ENCODE peak calls at places on chromosomes 3 and 15, in four cellular contexts. M is endodermal cell, L is brain microvascular endothelial cell, G is Peyer's patch. J is an unnamed sample.

GRCh38 chr3:142964150-142964498 is 650 bp upstream of the PAQR9 start:
- DNase-seq in M (peak; percentile 76), L (no peak), G (no peak), J (no peak)

GRCh38 chr15:97961067-97961954 is 808 bp downstream of the ARRDC4 start:
- DNase-seq in M (peak; percentile 82), L (no peak), G (peak; percentile 75), J (no peak)

GRCh38 chr15:100873029-100873677 is 6.5 kb upstream of the ALDH1A3 start:
- DNase-seq in M (peak; percentile 84), L (peak; percentile 84), G (no peak), J (peak; percentile 92)

GRCh38 chr15:27686376-27686775 is 412.7 kb downstream of the OCA2 start:
- DNase-seq in M (peak; percentile 33), L (peak; percentile 0), G (no peak), J (no peak)

GRCh38 chr3:149767720-149768119 is 15.4 kb upstream of the COMMD2 start:
- DNase-seq in M (no peak), L (no peak), G (no peak), J (no peak)

GRCh38 chr15:62469478-62469873 is 304.4 kb upstream of the C2CD4B start:
- DNase-seq in M (no peak), L (no peak), G (no peak), J (no peak)

GRCh38 chr3:42906085-42906904 is at the start of gene ZNF662:
- DNase-seq in M (no peak), L (no peak), G (peak; percentile 66), J (no peak)

GRCh38 chr15:55319537-55320325 is 709 bp downstream of the PIGB start:
- DNase-seq in M (no peak), L (no peak), G (no peak), J (no peak)

GRCh38 chr3:172221550-172221949 is 182.2 kb downstream of the FNDC3B start:
- DNase-seq in M (no peak), L (no peak), G (no peak), J (peak; percentile 74)

GRCh38 chr15:47663106-47663505 is 54.2 kb upstream of the SEMA6D start:
- DNase-seq in M (no peak), L (no peak), G (no peak), J (no peak)

GRCh38 chr3:122692674-122693073 is 12.0 kb downstream of the PARP14 start:
- DNase-seq in M (no peak), L (no peak), G (no peak), J (no peak)

GRCh38 chr3:61674595-61674994 is 113.2 kb downstream of the PTPRG start:
- DNase-seq in M (no peak), L (no peak), G (no peak), J (no peak)

GRCh38 chr15:99452728-99453643 is 112.8 kb upstream of the MEF2A start:
- DNase-seq in M (peak; percentile 38), L (no peak), G (peak; percentile 67), J (no peak)

GRCh38 chr3:185582871-185583270 is 3.2 kb upstream of the SENP2 start:
- DNase-seq in M (no peak), L (no peak), G (no peak), J (no peak)

GRCh38 chr15:90413411-90414379 is 25.7 kb downstream of the IQGAP1 start:
- DNase-seq in M (no peak), L (peak; percentile 78), G (no peak), J (no peak)

GRCh38 chr15:65393557-65393956 is 15.8 kb upstream of the IGDCC3 start:
- DNase-seq in M (no peak), L (no peak), G (no peak), J (no peak)

GRCh38 chr15:69016021-69016595 is 1.6 kb downstream of the NOX5 start:
- DNase-seq in M (no peak), L (no peak), G (no peak), J (no peak)

GRCh38 chr3:148331111-148331818 is 366.4 kb upstream of the AGTR1 start:
- DNase-seq in M (no peak), L (no peak), G (no peak), J (no peak)

GRCh38 chr3:191809326-191809949 is 348.5 kb downstream of the PYDC2 start:
- DNase-seq in M (peak; percentile 56), L (no peak), G (no peak), J (no peak)

GRCh38 chr3:152058906-152059305 is 185.5 kb downstream of the SUCNR1 start:
- DNase-seq in M (no peak), L (no peak), G (no peak), J (no peak)

GRCh38 chr3:15361494-15362214 is 29.3 kb upstream of the SH3BP5 start:
- DNase-seq in M (peak; percentile 56), L (peak; percentile 60), G (no peak), J (no peak)

GRCh38 chr3:170368921-170369320 is 11.4 kb downstream of the SKIL start:
- DNase-seq in M (no peak), L (no peak), G (no peak), J (no peak)

GRCh38 chr3:163541629-163542028 is 1536.7 kb downstream of the SI start:
- DNase-seq in M (no peak), L (no peak), G (no peak), J (no peak)

DNA sequence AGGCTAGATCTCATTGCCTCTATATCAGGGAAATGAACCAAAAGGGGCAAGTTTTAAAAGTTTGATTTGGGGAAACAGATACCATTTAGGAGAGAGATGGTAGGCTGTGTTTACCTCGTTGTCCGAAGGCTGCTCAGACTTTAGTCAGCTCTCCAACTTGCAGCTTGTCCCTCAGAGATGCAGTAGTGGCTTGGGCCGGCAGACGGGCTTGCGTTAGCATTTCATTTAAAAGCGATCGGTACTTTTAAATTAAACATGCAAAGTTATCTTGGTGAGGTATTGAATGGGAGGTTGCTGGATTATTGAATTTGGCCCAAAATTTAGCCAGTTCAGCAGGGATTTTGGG is 26.2 kb downstream of the EEFSEC start:
- DNase-seq in M (no peak), L (no peak), G (no peak), J (no peak)
- H3K4me3 ChIP-seq in M (no peak overlapping the region), L (no peak overlapping the region), G (no peak overlapping the region), J (no peak overlapping the region)

GRCh38 chr15:81813215-81813614 is 232.6 kb downstream of the MEX3B start:
- DNase-seq in M (peak; percentile 79), L (no peak), G (no peak), J (no peak)
- TF ChIP-seq CTCF in M (peak; percentile 83), L (peak; percentile 38), G (no peak), J (no peak)

GRCh38 chr3:181613813-181614212 is 97.9 kb upstream of the SOX2 start:
- DNase-seq in M (no peak), L (no peak), G (no peak), J (no peak)

GRCh38 chr3:181610083-181610972 is 101.4 kb upstream of the SOX2 start:
- DNase-seq in M (no peak), L (no peak), G (no peak), J (no peak)

GRCh38 chr3:181609156-181609767 is 102.5 kb upstream of the SOX2 start:
- DNase-seq in M (no peak), L (no peak), G (no peak), J (no peak)

GRCh38 chr3:181613191-181613590 is 98.5 kb upstream of the SOX2 start:
- DNase-seq in M (no peak), L (no peak), G (no peak), J (no peak)

DNA sequence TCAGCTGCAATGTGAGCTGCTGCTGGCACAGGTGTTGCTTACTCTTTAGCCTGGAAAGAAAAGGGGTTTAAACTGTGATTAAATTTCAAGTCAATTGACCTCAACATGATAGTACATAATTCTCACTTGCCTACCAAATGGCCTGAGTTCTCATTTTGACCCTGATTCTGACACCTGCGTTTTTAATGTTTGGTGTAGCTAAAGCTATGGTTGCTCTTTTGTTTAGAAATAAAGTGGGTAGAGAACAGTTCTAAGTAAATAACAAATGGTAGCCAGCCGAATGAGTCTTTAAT is 100.8 kb upstream of the SOX2 start:
- DNase-seq in M (no peak), L (no peak), G (no peak), J (no peak)
- H3K4me3 ChIP-seq in M (no peak overlapping the region), L (no peak overlapping the region), G (no peak overlapping the region), J (no peak overlapping the region)

GRCh38 chr3:10232138-10232537 is 16.1 kb upstream of the TATDN2 start:
- DNase-seq in M (no peak), L (no peak), G (no peak), J (no peak)

GRCh38 chr3:10223676-10224639 is 24.3 kb upstream of the TATDN2 start:
- DNase-seq in M (no peak), L (no peak), G (no peak), J (no peak)

GRCh38 chr3:10224794-10225660 is 23.2 kb upstream of the TATDN2 start:
- DNase-seq in M (peak; percentile 90), L (peak; percentile 59), G (peak; percentile 77), J (no peak)

GRCh38 chr3:10226293-10226692 is 22.0 kb upstream of the TATDN2 start:
- DNase-seq in M (peak; percentile 87), L (no peak), G (no peak), J (no peak)

DNA sequence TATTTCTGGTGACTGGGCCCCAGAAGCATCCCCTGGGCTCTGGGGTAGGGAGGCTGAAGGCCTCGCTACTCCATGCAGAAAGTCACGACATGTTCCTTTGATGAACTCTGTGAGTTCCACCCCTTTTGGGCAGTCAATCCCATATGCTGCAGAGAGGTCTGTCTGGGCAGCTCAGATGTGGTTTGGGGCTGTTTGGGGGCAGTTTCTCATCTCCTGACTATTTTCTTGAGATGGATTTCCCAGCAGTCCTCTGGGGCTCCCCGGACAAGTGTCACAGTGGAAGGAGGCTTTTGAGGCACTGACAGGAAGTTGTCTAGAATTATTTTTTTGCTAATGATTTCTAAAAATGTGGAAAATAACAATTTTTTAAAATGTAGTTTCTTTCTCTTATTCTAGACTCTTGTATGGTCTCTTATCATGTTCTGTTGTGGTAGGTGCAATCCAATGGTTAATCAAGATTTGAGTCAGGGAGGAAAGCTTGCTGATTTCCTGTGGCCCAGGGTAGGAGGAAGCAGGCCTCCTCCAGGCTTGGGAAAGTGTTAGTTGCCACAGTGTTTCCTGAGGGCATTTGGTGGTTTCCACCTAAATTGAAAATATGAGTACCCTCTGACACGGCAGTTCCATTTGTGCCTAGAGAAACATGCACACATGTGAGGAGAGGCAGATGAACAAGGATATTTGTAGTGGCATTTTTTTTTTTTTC is 19.9 kb upstream of the TATDN2 start:
- DNase-seq in M (no peak), L (peak; percentile 26), G (no peak), J (no peak)
- TF ChIP-seq CTCF in M (no peak), L (no peak), G (no peak), J (no peak)

DNA sequence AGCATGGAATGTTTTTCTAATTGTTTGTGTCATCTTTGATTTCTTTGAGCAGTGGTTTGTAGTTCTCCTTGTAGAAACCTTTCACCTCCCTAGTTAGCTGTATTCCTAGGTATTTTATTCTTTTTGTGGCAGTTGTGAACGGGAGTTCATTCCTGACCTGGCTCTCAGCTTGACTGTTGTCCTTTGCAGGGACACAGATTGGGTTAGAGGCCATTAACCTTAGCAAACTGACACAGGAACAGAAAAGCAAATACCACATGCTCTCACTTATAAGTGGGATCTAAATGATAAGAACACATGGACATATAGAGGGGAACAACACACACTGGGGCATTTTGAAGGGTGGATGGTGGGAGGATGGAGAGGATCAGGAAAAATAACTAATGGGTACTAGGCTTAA is 52.2 kb upstream of the RORA start:
- DNase-seq in M (no peak), L (no peak), G (no peak), J (no peak)
- H3K4me3 ChIP-seq in M (no peak overlapping the region), L (no peak overlapping the region), G (no peak overlapping the region), J (no peak overlapping the region)

GRCh38 chr15:28954466-28955159 is 68.8 kb downstream of the APBA2 start:
- DNase-seq in M (peak; percentile 41), L (no peak), G (no peak), J (no peak)
- TF ChIP-seq CTCF in M (peak; percentile 51), L (no peak), G (no peak), J (no peak)

GRCh38 chr3:72223628-72224027 is 438.7 kb upstream of the PROK2 start:
- DNase-seq in M (no peak), L (no peak), G (no peak), J (no peak)
- H3K4me3 ChIP-seq in M (no peak overlapping the region), L (no peak overlapping the region), G (no peak overlapping the region), J (no peak overlapping the region)